ENCODE peak calls at places on chromosomes 6 and 20, in seven cellular contexts. V is MM.1S; L is heart left ventricle; E is IMR-90; J is OCI-LY7; Y is CD4-positive, alpha-beta memory T cell; C is testis. A is an unnamed sample.

GRCh38 chr6:167020211-167020610 is 21.0 kb downstream of the CEP43 start:
- DNase-seq in V (no peak), L (no peak), E (no peak), J (no peak), Y (no peak), C (no peak), A (no peak)

GRCh38 chr6:121216928-121217327 is 117.4 kb downstream of the TBC1D32 start:
- DNase-seq in V (no peak), L (no peak), E (peak; percentile 58), J (no peak), Y (no peak), C (no peak), A (peak; percentile 20)

GRCh38 chr6:161305860-161306259 is 32.0 kb upstream of the AGPAT4 start:
- DNase-seq in V (no peak), L (no peak), E (no peak), J (no peak), Y (no peak), C (no peak), A (no peak)

GRCh38 chr6:56335733-56336132 is 88.4 kb upstream of the COL21A1 start:
- DNase-seq in V (no peak), L (no peak), E (peak; percentile 94), J (no peak), Y (no peak), C (no peak), A (peak; percentile 94)

GRCh38 chr6:110334425-110335158 is 23.6 kb downstream of the METTL24 start:
- DNase-seq in V (no peak), L (no peak), E (no peak), J (no peak), Y (no peak), C (no peak), A (no peak)

GRCh38 chr20:23257848-23258746 is 92.5 kb upstream of the NXT1 start:
- DNase-seq in V (no peak), L (no peak), E (peak; percentile 88), J (no peak), Y (no peak), C (no peak), A (no peak)

GRCh38 chr6:162777091-162777490 is 49.3 kb downstream of the PACRG start:
- DNase-seq in V (no peak), L (peak; percentile 66), E (no peak), J (no peak), Y (no peak), C (no peak), A (no peak)

GRCh38 chr20:62725596-62726268 is 17.1 kb downstream of the NTSR1 start:
- DNase-seq in V (no peak), L (peak; percentile 5), E (no peak), J (no peak), Y (no peak), C (no peak), A (no peak)

GRCh38 chr6:106972500-106972899 is 2.0 kb downstream of the CD24 start:
- DNase-seq in V (no peak), L (no peak), E (no peak), J (peak; percentile 35), Y (no peak), C (no peak), A (no peak)

GRCh38 chr20:16749573-16749972 is 1.4 kb downstream of the OTOR start:
- DNase-seq in V (no peak), L (no peak), E (no peak), J (no peak), Y (no peak), C (no peak), A (no peak)

GRCh38 chr6:89887452-89888137 is 6.7 kb upstream of the GJA10 start:
- DNase-seq in V (no peak), L (no peak), E (no peak), J (no peak), Y (peak; percentile 8), C (no peak), A (no peak)

GRCh38 chr6:37131104-37131959 is 38.6 kb upstream of the PIM1 start:
- DNase-seq in V (no peak), L (peak; percentile 94), E (no peak), J (no peak), Y (no peak), C (peak; percentile 44), A (no peak)

GRCh38 chr20:51404297-51405060 is 138.0 kb downstream of the NFATC2 start:
- DNase-seq in V (peak; percentile 74), L (no peak), E (no peak), J (peak; percentile 88), Y (peak; percentile 92), C (no peak), A (no peak)

GRCh38 chr20:32718749-32719348 is 24.4 kb downstream of the COMMD7 start:
- DNase-seq in V (no peak), L (no peak), E (no peak), J (no peak), Y (no peak), C (no peak), A (no peak)

GRCh38 chr6:134247271-134247833 is 70.6 kb downstream of the SGK1 start:
- DNase-seq in V (peak; percentile 95), L (no peak), E (no peak), J (peak; percentile 87), Y (peak; percentile 95), C (no peak), A (no peak)

GRCh38 chr6:4103929-4104328 is 25.0 kb upstream of the FAM217A start:
- DNase-seq in V (no peak), L (no peak), E (no peak), J (no peak), Y (no peak), C (no peak), A (no peak)

GRCh38 chr6:165717732-165718465 is 54.9 kb upstream of the PDE10A start:
- DNase-seq in V (no peak), L (no peak), E (peak; percentile 84), J (no peak), Y (no peak), C (no peak), A (peak; percentile 76)

GRCh38 chr6:164148789-164149188 is 734.3 kb downstream of the QKI start:
- DNase-seq in V (no peak), L (no peak), E (no peak), J (no peak), Y (no peak), C (no peak), A (no peak)

GRCh38 chr20:62776692-62777527 is 19.4 kb upstream of the MRGBP start:
- DNase-seq in V (peak; percentile 53), L (no peak), E (peak; percentile 13), J (peak; percentile 86), Y (peak; percentile 57), C (no peak), A (no peak)

GRCh38 chr6:49563006-49563886 is 12.8 kb downstream of the C6orf141 start:
- DNase-seq in V (no peak), L (no peak), E (no peak), J (no peak), Y (no peak), C (no peak), A (no peak)

GRCh38 chr20:49593441-49594142 is 25.7 kb upstream of the PTGIS start:
- DNase-seq in V (no peak), L (no peak), E (no peak), J (no peak), Y (no peak), C (no peak), A (no peak)

GRCh38 chr6:34701199-34701598 is 4.6 kb upstream of the ILRUN start:
- DNase-seq in V (no peak), L (no peak), E (no peak), J (no peak), Y (no peak), C (no peak), A (no peak)
- H3K27ac ChIP-seq in V (no peak overlapping the region), L (no peak overlapping the region), E (no peak overlapping the region), J (no peak overlapping the region), Y (no peak overlapping the region), C (no peak overlapping the region), A (no peak overlapping the region)

DNA sequence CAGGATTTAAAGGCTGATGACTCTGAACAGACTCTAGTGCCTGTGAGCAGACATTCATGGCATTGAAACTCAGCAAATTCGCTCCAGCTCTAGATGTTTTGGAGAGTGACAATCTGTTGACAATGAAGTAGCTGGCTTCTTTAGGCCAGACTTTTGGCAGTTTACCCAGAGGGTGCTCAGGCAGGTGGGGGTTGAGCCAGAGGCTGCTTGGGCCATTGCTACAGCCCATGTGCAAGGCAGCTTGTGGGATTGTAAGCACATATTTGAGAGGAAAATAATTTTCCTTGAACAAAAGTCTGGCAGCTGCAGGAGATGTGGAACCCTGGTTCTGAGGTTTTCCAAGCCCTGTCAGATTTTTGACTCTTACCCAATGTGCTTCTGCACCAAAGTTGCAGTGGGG is 311.6 kb downstream of the CDC5L start:
- DNase-seq in V (no peak), L (no peak), E (no peak), J (no peak), Y (no peak), C (no peak), A (peak; percentile 53)
- H3K27ac ChIP-seq in V (no peak overlapping the region), L (no peak overlapping the region), E (no peak overlapping the region), J (no peak overlapping the region), Y (no peak overlapping the region), C (no peak overlapping the region), A (no peak overlapping the region)

GRCh38 chr20:33724439-33725094 is 4.5 kb upstream of the PXMP4 start:
- DNase-seq in V (no peak), L (no peak), E (no peak), J (no peak), Y (no peak), C (no peak), A (peak; percentile 62)

GRCh38 chr20:33727115-33727479 is 4.7 kb upstream of the ZNF341 start:
- DNase-seq in V (no peak), L (no peak), E (no peak), J (no peak), Y (no peak), C (no peak), A (no peak)

GRCh38 chr20:33728463-33728862 is 3.3 kb upstream of the ZNF341 start:
- DNase-seq in V (no peak), L (no peak), E (no peak), J (no peak), Y (no peak), C (no peak), A (no peak)

GRCh38 chr20:33727806-33728205 is 4.0 kb upstream of the ZNF341 start:
- DNase-seq in V (no peak), L (no peak), E (no peak), J (no peak), Y (no peak), C (no peak), A (no peak)

DNA sequence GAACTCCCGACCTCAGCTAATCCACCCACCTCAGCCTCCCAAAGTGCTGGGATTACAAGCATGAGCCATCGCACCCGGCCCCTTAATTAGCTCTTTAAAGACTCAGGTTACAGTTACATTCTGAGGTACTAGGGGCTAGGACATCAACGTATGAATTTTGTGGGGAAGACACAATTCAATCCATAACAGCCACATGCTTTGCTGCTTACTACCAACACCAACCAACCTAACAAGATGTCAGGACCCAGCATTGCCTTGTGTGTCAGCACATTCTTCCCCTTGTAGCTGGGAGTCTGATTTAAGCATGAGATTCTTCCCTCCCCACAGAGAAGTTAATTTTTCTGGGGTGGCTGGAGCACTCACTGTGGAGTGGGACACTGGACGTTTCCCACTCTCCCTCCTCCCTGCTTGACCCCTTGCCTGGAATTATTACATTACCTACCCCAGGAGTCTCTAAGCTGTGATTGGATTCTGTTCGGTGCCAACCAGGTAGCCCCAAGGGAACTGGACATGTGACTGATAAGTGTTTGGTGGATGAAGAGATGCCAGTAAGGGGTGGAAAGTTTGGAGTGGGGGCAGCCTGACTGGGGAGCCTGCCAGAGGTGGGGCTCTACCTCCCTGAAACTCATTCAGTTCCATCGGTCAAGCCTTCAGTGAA is 5.6 kb upstream of the PXMP4 start:
- DNase-seq in V (no peak), L (no peak), E (no peak), J (no peak), Y (no peak), C (no peak), A (no peak)
- H3K27ac ChIP-seq in V (no peak overlapping the region), L (no peak overlapping the region), E (no peak overlapping the region), J (no peak overlapping the region), Y (no peak overlapping the region), C (no peak overlapping the region), A (no peak overlapping the region)

GRCh38 chr6:41527721-41528408 is 18.3 kb upstream of the FOXP4 start:
- DNase-seq in V (no peak), L (no peak), E (peak; percentile 24), J (no peak), Y (no peak), C (peak; percentile 44), A (no peak)
- H3K27ac ChIP-seq in V (no peak overlapping the region), L (no peak overlapping the region), E (no peak overlapping the region), J (no peak overlapping the region), Y (no peak overlapping the region), C (no peak overlapping the region), A (no peak overlapping the region)